ENCODE peak calls at places on chromosomes 5 and 9, in seven cellular contexts. One of them, this sample, is unnamed.
A peak's percentile ranks its signal among the peaks of the same experiment; 100 is the strongest.

GRCh38 chr5:178413992-178414391 is 176.2 kb downstream of the COL23A1 start:
- DNase-seq in SJSA1: peak; percentile 25
- DNase-seq in T-helper 2 cell: no peak
- DNase-seq in amniotic epithelial cell: no peak
- DNase-seq in ELR: no peak
- DNase-seq in Peyer's patch: no peak
- DNase-seq in progenitor cell of endocrine pancreas: no peak
- DNase-seq in this sample: no peak

GRCh38 chr9:86093788-86094555 is 5.4 kb downstream of the GOLM1 start:
- DNase-seq in ELR: no peak
- DNase-seq in progenitor cell of endocrine pancreas: peak; percentile 60
- DNase-seq in Peyer's patch: peak; percentile 80
- DNase-seq in amniotic epithelial cell: no peak
- DNase-seq in SJSA1: no peak
- DNase-seq in T-helper 2 cell: no peak
- DNase-seq in this sample: no peak

GRCh38 chr9:108643756-108644510 is 211.9 kb downstream of the ACTL7B start:
- DNase-seq in ELR: peak; percentile 15
- DNase-seq in amniotic epithelial cell: no peak
- DNase-seq in SJSA1: no peak
- DNase-seq in T-helper 2 cell: no peak
- DNase-seq in Peyer's patch: no peak
- DNase-seq in progenitor cell of endocrine pancreas: no peak
- DNase-seq in this sample: no peak

GRCh38 chr9:136946228-136946892 is 1.3 kb downstream of the C8G start:
- DNase-seq in T-helper 2 cell: no peak
- DNase-seq in progenitor cell of endocrine pancreas: no peak
- DNase-seq in amniotic epithelial cell: no peak
- DNase-seq in Peyer's patch: no peak
- DNase-seq in SJSA1: no peak
- DNase-seq in ELR: no peak
- DNase-seq in this sample: no peak

GRCh38 chr5:178781936-178782335 is 51.5 kb upstream of the ZNF354A start:
- DNase-seq in Peyer's patch: no peak
- DNase-seq in amniotic epithelial cell: no peak
- DNase-seq in T-helper 2 cell: no peak
- DNase-seq in SJSA1: no peak
- DNase-seq in progenitor cell of endocrine pancreas: no peak
- DNase-seq in ELR: no peak
- DNase-seq in this sample: no peak

GRCh38 chr5:98651715-98652114 is 121.7 kb upstream of the RGMB start:
- DNase-seq in Peyer's patch: no peak
- DNase-seq in SJSA1: no peak
- DNase-seq in T-helper 2 cell: no peak
- DNase-seq in progenitor cell of endocrine pancreas: no peak
- DNase-seq in amniotic epithelial cell: no peak
- DNase-seq in ELR: peak; percentile 28
- DNase-seq in this sample: no peak

GRCh38 chr5:91136271-91136670 is 246.8 kb downstream of the ARRDC3 start:
- DNase-seq in progenitor cell of endocrine pancreas: no peak
- DNase-seq in Peyer's patch: no peak
- DNase-seq in ELR: peak; percentile 40
- DNase-seq in T-helper 2 cell: no peak
- DNase-seq in amniotic epithelial cell: peak; percentile 62
- DNase-seq in SJSA1: no peak
- DNase-seq in this sample: no peak

GRCh38 chr9:135137398-135137832 is 49.9 kb downstream of the OLFM1 start:
- DNase-seq in amniotic epithelial cell: no peak
- DNase-seq in Peyer's patch: no peak
- DNase-seq in T-helper 2 cell: no peak
- DNase-seq in progenitor cell of endocrine pancreas: no peak
- DNase-seq in SJSA1: peak; percentile 81
- DNase-seq in ELR: no peak
- DNase-seq in this sample: no peak

GRCh38 chr5:93164690-93165089 is 416.3 kb downstream of the NR2F1-AS1 start:
- DNase-seq in amniotic epithelial cell: peak; percentile 89
- DNase-seq in Peyer's patch: no peak
- DNase-seq in progenitor cell of endocrine pancreas: no peak
- DNase-seq in SJSA1: peak; percentile 41
- DNase-seq in T-helper 2 cell: no peak
- DNase-seq in ELR: peak; percentile 88
- DNase-seq in this sample: peak; percentile 77

GRCh38 chr9:107872457-107873192 is 383.1 kb upstream of the KLF4 start:
- DNase-seq in SJSA1: no peak
- DNase-seq in Peyer's patch: no peak
- DNase-seq in amniotic epithelial cell: no peak
- DNase-seq in progenitor cell of endocrine pancreas: no peak
- DNase-seq in T-helper 2 cell: no peak
- DNase-seq in ELR: no peak
- DNase-seq in this sample: no peak

GRCh38 chr5:171956870-171957501 is 49.5 kb downstream of the FBXW11 start:
- DNase-seq in T-helper 2 cell: no peak
- DNase-seq in SJSA1: no peak
- DNase-seq in ELR: no peak
- DNase-seq in progenitor cell of endocrine pancreas: no peak
- DNase-seq in Peyer's patch: no peak
- DNase-seq in amniotic epithelial cell: no peak
- DNase-seq in this sample: no peak

GRCh38 chr5:173103411-173103810 is 40.9 kb upstream of the BNIP1 start:
- DNase-seq in ELR: no peak
- DNase-seq in amniotic epithelial cell: no peak
- DNase-seq in progenitor cell of endocrine pancreas: no peak
- DNase-seq in SJSA1: no peak
- DNase-seq in Peyer's patch: no peak
- DNase-seq in T-helper 2 cell: no peak
- DNase-seq in this sample: no peak

GRCh38 chr5:31047621-31048020 is 145.9 kb upstream of the CDH6 start:
- DNase-seq in Peyer's patch: no peak
- DNase-seq in ELR: no peak
- DNase-seq in progenitor cell of endocrine pancreas: no peak
- DNase-seq in T-helper 2 cell: no peak
- DNase-seq in SJSA1: no peak
- DNase-seq in amniotic epithelial cell: peak; percentile 20
- DNase-seq in this sample: no peak

GRCh38 chr9:108039491-108039890 is 549.9 kb upstream of the KLF4 start:
- DNase-seq in T-helper 2 cell: no peak
- DNase-seq in SJSA1: no peak
- DNase-seq in progenitor cell of endocrine pancreas: no peak
- DNase-seq in ELR: peak; percentile 55
- DNase-seq in Peyer's patch: no peak
- DNase-seq in amniotic epithelial cell: peak; percentile 15
- DNase-seq in this sample: no peak

GRCh38 chr9:92151691-92152393 is 36.6 kb upstream of the SPTLC1 start:
- DNase-seq in ELR: peak; percentile 97
- DNase-seq in SJSA1: peak; percentile 76
- DNase-seq in Peyer's patch: no peak
- DNase-seq in progenitor cell of endocrine pancreas: no peak
- DNase-seq in T-helper 2 cell: no peak
- DNase-seq in amniotic epithelial cell: peak; percentile 86
- DNase-seq in this sample: no peak